ENCODE peak calls at places on chromosomes 4 and X, in eight cellular contexts. U is astrocyte; W is GM12892; D is T-helper 9 cell; G is ELF-1; J is GM23248; I is stimulated activated naive CD4-positive, alpha-beta T cell; A is iPS-NIHi11. F is an unnamed sample.
A peak's percentile ranks its signal among the peaks of the same experiment; 100 is the strongest.

GRCh38 chr4:184282895-184283654 is 65.4 kb upstream of the ENPP6 start:
- DNase-seq in I (no peak), W (no peak), J (no peak), D (no peak), G (no peak), U (no peak), A (no peak), F (no peak)

GRCh38 chr4:1240721-1241465 is 8.0 kb downstream of the CTBP1 start:
- DNase-seq in J (no peak), U (no peak), G (no peak), W (no peak), D (no peak), A (peak; percentile 11), I (no peak), F (no peak)

GRCh38 chrX:103831803-103832544 is at the start of gene RAB9B:
- DNase-seq in D (peak; percentile 3), U (peak; percentile 16), J (peak; percentile 53), A (peak; percentile 86), I (peak; percentile 25), W (peak; percentile 41), G (peak; percentile 82), F (peak; percentile 66)

GRCh38 chrX:154596290-154596929 is 11.5 kb downstream of the CTAG1A start:
- DNase-seq in W (no peak), D (no peak), J (peak; percentile 73), A (peak; percentile 72), G (peak; percentile 99), U (peak; percentile 93), I (no peak), F (peak; percentile 98)

GRCh38 chrX:106300239-106300638 is 132.1 kb downstream of the PWWP3B start:
- DNase-seq in U (peak; percentile 56), A (no peak), J (no peak), G (no peak), D (no peak), I (no peak), W (no peak), F (no peak)

GRCh38 chrX:44462851-44463250 is 79.8 kb downstream of the FUNDC1 start:
- DNase-seq in W (no peak), A (peak; percentile 6), J (peak; percentile 10), G (no peak), U (peak; percentile 51), I (no peak), D (no peak), F (no peak)

GRCh38 chrX:39381446-39381845 is 580.2 kb downstream of the MID1IP1 start:
- DNase-seq in U (no peak), G (peak; percentile 34), A (no peak), I (no peak), J (no peak), D (no peak), W (no peak), F (no peak)

GRCh38 chrX:154775611-154776349 is 13.1 kb downstream of the DKC1 start:
- DNase-seq in G (no peak), J (peak; percentile 71), W (no peak), D (no peak), I (no peak), A (peak; percentile 28), U (no peak), F (peak; percentile 22)

GRCh38 chr4:6674500-6675149 is 19.1 kb upstream of the S100P start:
- DNase-seq in U (no peak), J (peak; percentile 36), A (no peak), I (peak; percentile 65), G (peak; percentile 51), W (no peak), D (peak; percentile 48), F (peak; percentile 71)

GRCh38 chr4:184812181-184812542 is 13.6 kb downstream of the ACSL1 start:
- DNase-seq in W (no peak), D (no peak), J (no peak), A (no peak), G (no peak), U (no peak), I (no peak), F (no peak)

GRCh38 chr4:87114245-87115062 is 106.0 kb downstream of the KLHL8 start:
- DNase-seq in D (no peak), J (peak; percentile 16), U (no peak), G (peak; percentile 64), I (no peak), W (no peak), A (peak; percentile 42), F (peak; percentile 86)

F was measured in mesendoderm.